ENCODE peak calls at places on chromosomes 12 and 14, in five cellular contexts. Z is SK-N-SH, T is GM12891, O is H1, B is GM12878. L is an unnamed sample.

GRCh38 chr14:102917469-102918211 is 4.8 kb upstream of the AMN start:
- DNase-seq in Z (peak), O (peak), B (no peak), T (peak), L (peak)

GRCh38 chr12:96438330-96438729 is 38.1 kb upstream of the CDK17 start:
- DNase-seq in B (no peak), T (no peak), O (no peak), Z (no peak), L (no peak)

GRCh38 chr12:125203145-125203765 is 138.0 kb downstream of the AACS start:
- DNase-seq in Z (no peak), O (no peak), B (no peak), T (no peak), L (no peak)

GRCh38 chr12:69524755-69525509 is 54.7 kb downstream of the FRS2 start:
- DNase-seq in Z (no peak), O (no peak), B (no peak), T (no peak), L (no peak)

GRCh38 chr12:10027311-10028099 is 3.0 kb upstream of the CLEC9A start:
- DNase-seq in B (no peak), T (no peak), O (no peak), Z (no peak), L (no peak)

GRCh38 chr12:3752096-3752709 is 706 bp downstream of the CRACR2A start:
- DNase-seq in O (peak), B (peak), T (peak), Z (peak), L (peak)

GRCh38 chr12:99087278-99087677 is 442.2 kb downstream of the APAF1 start:
- DNase-seq in T (no peak), B (no peak), Z (no peak), O (no peak), L (no peak)

GRCh38 chr12:65634626-65635331 is 189.5 kb upstream of the HMGA2 start:
- DNase-seq in B (no peak), Z (no peak), T (no peak), O (no peak), L (no peak)

GRCh38 chr14:72892103-72892878 is 1.6 kb downstream of the DPF3 start:
- DNase-seq in O (no peak), B (no peak), Z (peak), T (no peak), L (no peak)

GRCh38 chr12:132288516-132289188 is 40.7 kb downstream of the GALNT9 start:
- DNase-seq in B (no peak), O (no peak), Z (no peak), T (no peak), L (no peak)

GRCh38 chr12:121955258-121956040 is 37.1 kb downstream of the CFAP251 start:
- DNase-seq in T (no peak), B (no peak), O (no peak), Z (peak), L (no peak)

GRCh38 chr12:48084066-48084465 is 21.8 kb downstream of the SENP1 start:
- DNase-seq in O (no peak), B (no peak), Z (peak), T (no peak), L (no peak)

GRCh38 chr12:116434155-116435065 is 124.8 kb upstream of the MAP1LC3B2 start:
- DNase-seq in B (no peak), T (no peak), Z (peak), O (peak), L (no peak)

GRCh38 chr14:76772300-76773187 is 11.3 kb downstream of the VASH1 start:
- DNase-seq in B (no peak), Z (no peak), T (no peak), O (peak), L (no peak)

GRCh38 chr12:87304406-87304805 is 724.8 kb downstream of the C12orf50 start:
- DNase-seq in O (no peak), B (no peak), T (no peak), Z (no peak), L (no peak)

GRCh38 chr12:100133200-100133599 is 9.5 kb downstream of the BLTP3B start:
- DNase-seq in B (no peak), T (no peak), Z (no peak), O (no peak), L (no peak)

GRCh38 chr14:99727096-99727870 is 43.2 kb downstream of the CYP46A1 start:
- DNase-seq in T (no peak), O (peak), B (no peak), Z (no peak), L (no peak)

GRCh38 chr14:38718519-38718918 is 384.5 kb downstream of the SEC23A start:
- DNase-seq in O (no peak), T (no peak), B (no peak), Z (no peak), L (no peak)

GRCh38 chr12:67211494-67211893 is 57.7 kb upstream of the CAND1 start:
- DNase-seq in B (no peak), O (no peak), Z (no peak), T (no peak), L (no peak)

GRCh38 chr12:93336344-93336743 is 41.4 kb upstream of the NUDT4 start:
- DNase-seq in T (no peak), Z (no peak), B (no peak), O (no peak), L (no peak)

GRCh38 chr14:104941508-104942365 is 17.1 kb downstream of the PLD4 start:
- DNase-seq in T (no peak), Z (no peak), O (no peak), B (no peak), L (no peak)

GRCh38 chr12:68352067-68352466 is 19.9 kb upstream of the MDM1 start:
- DNase-seq in O (no peak), Z (no peak), B (no peak), T (no peak), L (no peak)

GRCh38 chr14:79197516-79197915 is 1013.8 kb downstream of the DIO2 start:
- DNase-seq in B (no peak), Z (no peak), T (no peak), O (no peak), L (no peak)

GRCh38 chr12:58931518-58931917 is 11.2 kb upstream of the LRIG3 start:
- DNase-seq in T (no peak), B (no peak), Z (no peak), O (no peak), L (no peak)

GRCh38 chr12:58934528-58934927 is 14.2 kb upstream of the LRIG3 start:
- DNase-seq in Z (no peak), O (no peak), T (no peak), B (no peak), L (no peak)

GRCh38 chr12:58927112-58927511 is 6.8 kb upstream of the LRIG3 start:
- DNase-seq in O (no peak), Z (no peak), T (no peak), B (no peak), L (no peak)

GRCh38 chr12:58933068-58933681 is 12.9 kb upstream of the LRIG3 start:
- DNase-seq in O (no peak), T (no peak), Z (no peak), B (no peak), L (no peak)

DNA sequence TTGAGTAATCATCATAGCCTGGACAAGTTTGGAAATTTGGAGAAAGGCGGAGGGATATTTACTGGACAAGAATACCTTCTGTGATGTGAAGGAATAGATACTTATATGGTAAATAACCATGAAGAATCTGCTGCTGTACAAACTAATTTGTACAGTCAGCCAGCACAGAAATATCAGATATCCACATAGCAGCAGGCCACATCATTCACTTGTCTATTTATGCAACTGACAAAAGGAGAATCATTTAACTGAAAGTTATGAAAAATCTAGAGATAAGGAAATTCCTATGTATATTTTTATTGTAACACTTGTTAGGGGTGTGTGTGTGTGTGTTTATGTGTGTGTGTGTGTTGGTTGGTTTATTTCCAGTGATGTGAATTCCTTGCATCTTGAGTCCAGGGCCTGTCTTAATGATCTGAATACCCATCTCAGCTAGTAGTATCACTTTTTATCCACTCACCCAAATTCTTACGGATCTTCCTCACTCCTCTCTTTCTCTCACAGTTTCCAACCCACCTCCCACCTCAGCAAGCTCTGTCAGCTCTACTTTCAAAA is 10.5 kb upstream of the LRIG3 start:
- DNase-seq in B (no peak), O (no peak), T (no peak), Z (no peak), L (no peak)
- TF ChIP-seq TAF1 in B (no peak), O (no peak), T (no peak), Z (no peak), L (no peak)

GRCh38 chr14:100804138-100804537 is 21.8 kb upstream of the MEG3 start:
- DNase-seq in T (no peak), Z (no peak), B (no peak), O (no peak), L (no peak)
- TF ChIP-seq POLR2AphosphoS5 in T (no peak), Z (no peak), B (no peak), O (no peak), L (no peak)

GRCh38 chr12:12872139-12872933 is 19.0 kb upstream of the GPRC5A start:
- DNase-seq in O (no peak), T (no peak), Z (no peak), B (no peak), L (no peak)
- TF ChIP-seq TAF1 in O (no peak), T (no peak), Z (no peak), B (no peak), L (no peak)

GRCh38 chr14:22429546-22429945 is 159.5 kb downstream of the DAD1 start:
- DNase-seq in B (no peak), Z (no peak), O (no peak), T (no peak), L (no peak)

GRCh38 chr14:22434901-22435565 is 154.0 kb downstream of the DAD1 start:
- DNase-seq in T (no peak), B (no peak), Z (no peak), O (no peak), L (no peak)

GRCh38 chr14:22433059-22433458 is 156.0 kb downstream of the DAD1 start:
- DNase-seq in T (no peak), O (no peak), Z (no peak), B (no peak), L (no peak)

GRCh38 chr14:22434030-22434429 is 155.0 kb downstream of the DAD1 start:
- DNase-seq in Z (no peak), B (no peak), O (no peak), T (no peak), L (no peak)

GRCh38 chr14:22432348-22432976 is 156.6 kb downstream of the DAD1 start:
- DNase-seq in O (no peak), Z (no peak), T (no peak), B (no peak), L (no peak)
- TF ChIP-seq POLR2AphosphoS5 in O (no peak), Z (no peak), T (no peak), B (no peak), L (no peak)

L was measured in GM12892.